ENCODE peak calls at places on chromosome 6, in ten cellular contexts. One of them, this sample, is unnamed.

GRCh38 chr6:69820438-69820837 is 23.6 kb upstream of the LMBRD1 start:
- DNase-seq in tibial nerve: no peak
- DNase-seq in pancreas: peak; percentile 55
- DNase-seq in cardiac muscle cell: no peak
- DNase-seq in lung: no peak
- DNase-seq in lower lobe of right lung: no peak
- DNase-seq in hepatocyte: no peak
- DNase-seq in aorta: no peak
- DNase-seq in A549: no peak
- DNase-seq in H9: no peak
- DNase-seq in this sample: no peak

GRCh38 chr6:55009114-55009513 is 162.5 kb downstream of the FAM83B start:
- DNase-seq in pancreas: no peak
- DNase-seq in lung: no peak
- DNase-seq in A549: no peak
- DNase-seq in hepatocyte: no peak
- DNase-seq in H9: peak; percentile 56
- DNase-seq in cardiac muscle cell: no peak
- DNase-seq in lower lobe of right lung: no peak
- DNase-seq in aorta: no peak
- DNase-seq in tibial nerve: no peak
- DNase-seq in this sample: no peak

GRCh38 chr6:142915129-142915697 is 29.8 kb downstream of the HIVEP2 start:
- DNase-seq in H9: no peak
- DNase-seq in lower lobe of right lung: no peak
- DNase-seq in aorta: no peak
- DNase-seq in hepatocyte: no peak
- DNase-seq in pancreas: no peak
- DNase-seq in cardiac muscle cell: no peak
- DNase-seq in lung: no peak
- DNase-seq in A549: no peak
- DNase-seq in tibial nerve: no peak
- DNase-seq in this sample: no peak

GRCh38 chr6:119887671-119888070 is 538.1 kb upstream of the MAN1A1 start:
- DNase-seq in hepatocyte: no peak
- DNase-seq in tibial nerve: no peak
- DNase-seq in A549: no peak
- DNase-seq in cardiac muscle cell: no peak
- DNase-seq in lung: no peak
- DNase-seq in pancreas: no peak
- DNase-seq in aorta: no peak
- DNase-seq in lower lobe of right lung: no peak
- DNase-seq in H9: no peak
- DNase-seq in this sample: no peak

GRCh38 chr6:80480478-80481157 is 374.1 kb downstream of the BCKDHB start:
- DNase-seq in aorta: no peak
- DNase-seq in pancreas: no peak
- DNase-seq in H9: no peak
- DNase-seq in tibial nerve: no peak
- DNase-seq in lung: no peak
- DNase-seq in lower lobe of right lung: no peak
- DNase-seq in A549: no peak
- DNase-seq in hepatocyte: no peak
- DNase-seq in cardiac muscle cell: no peak
- DNase-seq in this sample: no peak

GRCh38 chr6:82681119-82681714 is 317.6 kb downstream of the TPBG start:
- DNase-seq in aorta: no peak
- DNase-seq in A549: peak; percentile 1
- DNase-seq in H9: no peak
- DNase-seq in lung: no peak
- DNase-seq in cardiac muscle cell: no peak
- DNase-seq in lower lobe of right lung: no peak
- DNase-seq in hepatocyte: no peak
- DNase-seq in tibial nerve: no peak
- DNase-seq in pancreas: no peak
- DNase-seq in this sample: peak; percentile 3

GRCh38 chr6:10412948-10413849 is 1.7 kb downstream of the TFAP2A start:
- DNase-seq in H9: peak; percentile 64
- DNase-seq in hepatocyte: peak; percentile 67
- DNase-seq in cardiac muscle cell: no peak
- DNase-seq in aorta: no peak
- DNase-seq in lung: no peak
- DNase-seq in pancreas: peak; percentile 68
- DNase-seq in lower lobe of right lung: peak; percentile 64
- DNase-seq in A549: peak; percentile 32
- DNase-seq in tibial nerve: no peak
- DNase-seq in this sample: peak; percentile 70

GRCh38 chr6:16332175-16332542 is 93.8 kb downstream of the GMPR start:
- DNase-seq in lower lobe of right lung: peak; percentile 75
- DNase-seq in lung: peak; percentile 82
- DNase-seq in aorta: peak; percentile 85
- DNase-seq in pancreas: peak; percentile 69
- DNase-seq in tibial nerve: peak; percentile 82
- DNase-seq in A549: peak; percentile 69
- DNase-seq in hepatocyte: peak; percentile 89
- DNase-seq in cardiac muscle cell: peak; percentile 92
- DNase-seq in H9: peak; percentile 92
- DNase-seq in this sample: peak; percentile 78

GRCh38 chr6:40444307-40444706 is 142.9 kb downstream of the LRFN2 start:
- DNase-seq in aorta: no peak
- DNase-seq in pancreas: no peak
- DNase-seq in lower lobe of right lung: no peak
- DNase-seq in hepatocyte: no peak
- DNase-seq in H9: no peak
- DNase-seq in lung: no peak
- DNase-seq in tibial nerve: no peak
- DNase-seq in A549: no peak
- DNase-seq in cardiac muscle cell: no peak
- DNase-seq in this sample: no peak
- H3K27ac ChIP-seq in aorta: no peak overlapping the region
- H3K27ac ChIP-seq in pancreas: no peak overlapping the region
- H3K27ac ChIP-seq in lower lobe of right lung: no peak overlapping the region
- H3K27ac ChIP-seq in hepatocyte: peak overlapping the region; percentile 59
- H3K27ac ChIP-seq in H9: no peak overlapping the region
- H3K27ac ChIP-seq in lung: no peak overlapping the region
- H3K27ac ChIP-seq in tibial nerve: no peak overlapping the region
- H3K27ac ChIP-seq in A549: no peak overlapping the region
- H3K27ac ChIP-seq in cardiac muscle cell: no peak overlapping the region
- H3K27ac ChIP-seq in this sample: no peak overlapping the region

GRCh38 chr6:165163519-165163918 is 145.9 kb downstream of the C6orf118 start:
- DNase-seq in aorta: no peak
- DNase-seq in pancreas: no peak
- DNase-seq in tibial nerve: no peak
- DNase-seq in lung: no peak
- DNase-seq in cardiac muscle cell: no peak
- DNase-seq in H9: no peak
- DNase-seq in A549: no peak
- DNase-seq in hepatocyte: no peak
- DNase-seq in lower lobe of right lung: no peak
- DNase-seq in this sample: no peak

GRCh38 chr6:165159459-165159858 is 149.9 kb downstream of the C6orf118 start:
- DNase-seq in aorta: no peak
- DNase-seq in hepatocyte: no peak
- DNase-seq in H9: no peak
- DNase-seq in lung: no peak
- DNase-seq in pancreas: no peak
- DNase-seq in A549: no peak
- DNase-seq in tibial nerve: no peak
- DNase-seq in cardiac muscle cell: no peak
- DNase-seq in lower lobe of right lung: no peak
- DNase-seq in this sample: no peak
- H3K9me3 ChIP-seq in aorta: no peaks in the 10 kb centered on the region
- H3K9me3 ChIP-seq in hepatocyte: no peaks in the 10 kb centered on the region
- H3K9me3 ChIP-seq in H9: peaks cover 4% of the 10 kb centered on the region
- H3K9me3 ChIP-seq in lung: peaks cover 7% of the 10 kb centered on the region
- H3K9me3 ChIP-seq in pancreas: no peaks in the 10 kb centered on the region
- H3K9me3 ChIP-seq in A549: no peaks in the 10 kb centered on the region
- H3K9me3 ChIP-seq in tibial nerve: no peaks in the 10 kb centered on the region
- H3K9me3 ChIP-seq in cardiac muscle cell: no peaks in the 10 kb centered on the region
- H3K9me3 ChIP-seq in lower lobe of right lung: no peaks in the 10 kb centered on the region
- H3K9me3 ChIP-seq in this sample: no peaks in the 10 kb centered on the region

GRCh38 chr6:328924-329323 is 36.6 kb downstream of the DUSP22 start:
- DNase-seq in H9: no peak
- DNase-seq in hepatocyte: no peak
- DNase-seq in cardiac muscle cell: no peak
- DNase-seq in lower lobe of right lung: no peak
- DNase-seq in lung: no peak
- DNase-seq in pancreas: no peak
- DNase-seq in tibial nerve: no peak
- DNase-seq in aorta: no peak
- DNase-seq in A549: no peak
- DNase-seq in this sample: no peak

GRCh38 chr6:331622-332521 is 39.6 kb downstream of the DUSP22 start:
- DNase-seq in pancreas: no peak
- DNase-seq in lung: no peak
- DNase-seq in tibial nerve: no peak
- DNase-seq in A549: no peak
- DNase-seq in hepatocyte: no peak
- DNase-seq in aorta: no peak
- DNase-seq in lower lobe of right lung: peak; percentile 46
- DNase-seq in H9: no peak
- DNase-seq in cardiac muscle cell: no peak
- DNase-seq in this sample: no peak

GRCh38 chr6:328184-328670 is 35.9 kb downstream of the DUSP22 start:
- DNase-seq in H9: no peak
- DNase-seq in aorta: no peak
- DNase-seq in tibial nerve: peak; percentile 83
- DNase-seq in pancreas: no peak
- DNase-seq in cardiac muscle cell: no peak
- DNase-seq in A549: no peak
- DNase-seq in lung: no peak
- DNase-seq in lower lobe of right lung: peak; percentile 43
- DNase-seq in hepatocyte: peak; percentile 56
- DNase-seq in this sample: peak; percentile 96

GRCh38 chr6:330948-331347 is 38.7 kb downstream of the DUSP22 start:
- DNase-seq in A549: no peak
- DNase-seq in aorta: no peak
- DNase-seq in lung: no peak
- DNase-seq in tibial nerve: no peak
- DNase-seq in pancreas: no peak
- DNase-seq in H9: no peak
- DNase-seq in hepatocyte: no peak
- DNase-seq in lower lobe of right lung: no peak
- DNase-seq in cardiac muscle cell: no peak
- DNase-seq in this sample: no peak

GRCh38 chr6:329888-330691 is 37.8 kb downstream of the DUSP22 start:
- DNase-seq in H9: no peak
- DNase-seq in pancreas: no peak
- DNase-seq in tibial nerve: no peak
- DNase-seq in lower lobe of right lung: peak; percentile 49
- DNase-seq in hepatocyte: peak; percentile 46
- DNase-seq in A549: peak; percentile 4
- DNase-seq in aorta: no peak
- DNase-seq in cardiac muscle cell: peak; percentile 56
- DNase-seq in lung: no peak
- DNase-seq in this sample: no peak
- H3K27ac ChIP-seq in H9: no peak overlapping the region
- H3K27ac ChIP-seq in pancreas: no peak overlapping the region
- H3K27ac ChIP-seq in tibial nerve: no peak overlapping the region
- H3K27ac ChIP-seq in lower lobe of right lung: no peak overlapping the region
- H3K27ac ChIP-seq in hepatocyte: peak overlapping the region; percentile 53
- H3K27ac ChIP-seq in A549: no peak overlapping the region
- H3K27ac ChIP-seq in aorta: no peak overlapping the region
- H3K27ac ChIP-seq in cardiac muscle cell: peak overlapping the region; percentile 49
- H3K27ac ChIP-seq in lung: no peak overlapping the region
- H3K27ac ChIP-seq in this sample: no peak overlapping the region

DNA sequence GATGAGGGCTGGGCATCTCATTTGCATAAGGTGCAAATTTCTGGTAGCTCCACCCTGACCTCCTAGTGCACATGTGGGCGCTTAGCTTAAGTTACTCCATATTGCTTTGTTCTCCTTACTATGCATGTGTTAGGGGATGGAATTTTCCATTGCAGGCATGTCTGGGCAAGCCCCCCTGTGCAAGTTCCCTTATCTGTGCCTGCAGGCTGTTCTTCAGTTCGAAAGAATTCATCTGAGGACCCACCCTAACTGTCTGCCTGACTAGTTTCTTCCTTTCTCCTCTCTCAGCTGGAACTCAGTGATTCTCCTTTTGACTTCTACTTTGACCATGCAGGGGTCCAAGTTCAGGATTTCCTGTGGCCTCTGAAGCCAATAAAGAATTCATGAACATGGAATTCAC is 30.2 kb downstream of the CCDC170 start:
- DNase-seq in cardiac muscle cell: no peak
- DNase-seq in lung: no peak
- DNase-seq in tibial nerve: no peak
- DNase-seq in H9: peak; percentile 32
- DNase-seq in hepatocyte: no peak
- DNase-seq in A549: no peak
- DNase-seq in pancreas: no peak
- DNase-seq in aorta: no peak
- DNase-seq in lower lobe of right lung: no peak
- DNase-seq in this sample: no peak
- H3K9me3 ChIP-seq in cardiac muscle cell: no peaks in the 10 kb centered on the region
- H3K9me3 ChIP-seq in lung: peaks cover 6% of the 10 kb centered on the region
- H3K9me3 ChIP-seq in tibial nerve: no peaks in the 10 kb centered on the region
- H3K9me3 ChIP-seq in H9: peaks cover 11% of the 10 kb centered on the region
- H3K9me3 ChIP-seq in hepatocyte: no peaks in the 10 kb centered on the region
- H3K9me3 ChIP-seq in A549: no peaks in the 10 kb centered on the region
- H3K9me3 ChIP-seq in pancreas: no peaks in the 10 kb centered on the region
- H3K9me3 ChIP-seq in aorta: peaks cover 3% of the 10 kb centered on the region
- H3K9me3 ChIP-seq in lower lobe of right lung: no peaks in the 10 kb centered on the region
- H3K9me3 ChIP-seq in this sample: no peaks in the 10 kb centered on the region

GRCh38 chr6:151279891-151280290 is 40.1 kb downstream of the AKAP12 start:
- DNase-seq in pancreas: no peak
- DNase-seq in lung: no peak
- DNase-seq in A549: no peak
- DNase-seq in aorta: no peak
- DNase-seq in H9: no peak
- DNase-seq in tibial nerve: no peak
- DNase-seq in hepatocyte: no peak
- DNase-seq in lower lobe of right lung: no peak
- DNase-seq in cardiac muscle cell: no peak
- DNase-seq in this sample: no peak

GRCh38 chr6:151275566-151275965 is 35.8 kb downstream of the AKAP12 start:
- DNase-seq in pancreas: no peak
- DNase-seq in hepatocyte: no peak
- DNase-seq in H9: no peak
- DNase-seq in A549: no peak
- DNase-seq in tibial nerve: no peak
- DNase-seq in lung: no peak
- DNase-seq in aorta: no peak
- DNase-seq in cardiac muscle cell: no peak
- DNase-seq in lower lobe of right lung: no peak
- DNase-seq in this sample: no peak

GRCh38 chr6:151275121-151275520 is 35.4 kb downstream of the AKAP12 start:
- DNase-seq in cardiac muscle cell: no peak
- DNase-seq in H9: no peak
- DNase-seq in A549: no peak
- DNase-seq in tibial nerve: no peak
- DNase-seq in lung: no peak
- DNase-seq in hepatocyte: no peak
- DNase-seq in lower lobe of right lung: no peak
- DNase-seq in aorta: no peak
- DNase-seq in pancreas: no peak
- DNase-seq in this sample: no peak

GRCh38 chr6:151276112-151276745 is 36.5 kb downstream of the AKAP12 start:
- DNase-seq in A549: peak; percentile 12
- DNase-seq in lower lobe of right lung: no peak
- DNase-seq in H9: no peak
- DNase-seq in cardiac muscle cell: no peak
- DNase-seq in pancreas: no peak
- DNase-seq in hepatocyte: peak; percentile 30
- DNase-seq in aorta: peak; percentile 81
- DNase-seq in tibial nerve: no peak
- DNase-seq in lung: no peak
- DNase-seq in this sample: peak; percentile 92
- H3K27ac ChIP-seq in A549: peak overlapping the region; percentile 60
- H3K27ac ChIP-seq in lower lobe of right lung: no peak overlapping the region
- H3K27ac ChIP-seq in H9: no peak overlapping the region
- H3K27ac ChIP-seq in cardiac muscle cell: no peak overlapping the region
- H3K27ac ChIP-seq in pancreas: no peak overlapping the region
- H3K27ac ChIP-seq in hepatocyte: no peak overlapping the region
- H3K27ac ChIP-seq in aorta: no peak overlapping the region
- H3K27ac ChIP-seq in tibial nerve: no peak overlapping the region
- H3K27ac ChIP-seq in lung: peak overlapping the region; percentile 1
- H3K27ac ChIP-seq in this sample: peak overlapping the region; percentile 63